ENCODE peak calls at places on chromosomes 5 and 9, in nine cellular contexts. One of them, this sample, is unnamed.

GRCh38 chr9:73402081-73403028 is 250.7 kb downstream of the ANXA1 start:
- DNase-seq in amniotic stem cell: no peak
- DNase-seq in sciatic nerve: no peak
- DNase-seq in NCI-H1105 treated with DMSO at 0.1 percent for 48 hours: no peak
- DNase-seq in fibroblast of pulmonary artery: no peak
- DNase-seq in omental fat pad: no peak
- DNase-seq in KBM-7: no peak
- DNase-seq in NCI-H2029 treated with DMSO at 0.1 percent for 48 hours: no peak
- DNase-seq in T-helper 9 cell: no peak
- DNase-seq in this sample: no peak

GRCh38 chr5:67289763-67290521 is 93.3 kb upstream of the CD180 start:
- DNase-seq in amniotic stem cell: no peak
- DNase-seq in sciatic nerve: no peak
- DNase-seq in NCI-H1105 treated with DMSO at 0.1 percent for 48 hours: no peak
- DNase-seq in fibroblast of pulmonary artery: peak
- DNase-seq in omental fat pad: no peak
- DNase-seq in KBM-7: no peak
- DNase-seq in NCI-H2029 treated with DMSO at 0.1 percent for 48 hours: no peak
- DNase-seq in T-helper 9 cell: no peak
- DNase-seq in this sample: no peak

GRCh38 chr9:134585746-134586706 is 55.6 kb upstream of the COL5A1 start:
- DNase-seq in amniotic stem cell: peak
- DNase-seq in sciatic nerve: peak
- DNase-seq in NCI-H1105 treated with DMSO at 0.1 percent for 48 hours: no peak
- DNase-seq in fibroblast of pulmonary artery: peak
- DNase-seq in omental fat pad: no peak
- DNase-seq in KBM-7: no peak
- DNase-seq in NCI-H2029 treated with DMSO at 0.1 percent for 48 hours: no peak
- DNase-seq in T-helper 9 cell: no peak
- DNase-seq in this sample: peak

GRCh38 chr5:172849636-172850453 is 15.8 kb downstream of the ERGIC1 start:
- DNase-seq in amniotic stem cell: no peak
- DNase-seq in sciatic nerve: no peak
- DNase-seq in NCI-H1105 treated with DMSO at 0.1 percent for 48 hours: no peak
- DNase-seq in fibroblast of pulmonary artery: no peak
- DNase-seq in omental fat pad: no peak
- DNase-seq in KBM-7: no peak
- DNase-seq in NCI-H2029 treated with DMSO at 0.1 percent for 48 hours: no peak
- DNase-seq in T-helper 9 cell: no peak
- DNase-seq in this sample: no peak

GRCh38 chr5:38479315-38479904 is 77.0 kb downstream of the LIFR start:
- DNase-seq in amniotic stem cell: no peak
- DNase-seq in sciatic nerve: no peak
- DNase-seq in NCI-H1105 treated with DMSO at 0.1 percent for 48 hours: no peak
- DNase-seq in fibroblast of pulmonary artery: no peak
- DNase-seq in omental fat pad: no peak
- DNase-seq in KBM-7: no peak
- DNase-seq in NCI-H2029 treated with DMSO at 0.1 percent for 48 hours: no peak
- DNase-seq in T-helper 9 cell: no peak
- DNase-seq in this sample: no peak

GRCh38 chr5:1555011-1555807 is 31.4 kb upstream of the LPCAT1 start:
- DNase-seq in amniotic stem cell: peak
- DNase-seq in sciatic nerve: peak
- DNase-seq in NCI-H1105 treated with DMSO at 0.1 percent for 48 hours: peak
- DNase-seq in fibroblast of pulmonary artery: peak
- DNase-seq in omental fat pad: no peak
- DNase-seq in KBM-7: no peak
- DNase-seq in NCI-H2029 treated with DMSO at 0.1 percent for 48 hours: peak
- DNase-seq in T-helper 9 cell: no peak
- DNase-seq in this sample: peak

GRCh38 chr9:3696368-3696767 is 170.6 kb upstream of the RFX3 start:
- DNase-seq in amniotic stem cell: no peak
- DNase-seq in sciatic nerve: no peak
- DNase-seq in NCI-H1105 treated with DMSO at 0.1 percent for 48 hours: no peak
- DNase-seq in fibroblast of pulmonary artery: no peak
- DNase-seq in omental fat pad: no peak
- DNase-seq in KBM-7: no peak
- DNase-seq in NCI-H2029 treated with DMSO at 0.1 percent for 48 hours: no peak
- DNase-seq in T-helper 9 cell: no peak
- DNase-seq in this sample: no peak

GRCh38 chr9:17631396-17631795 is 52.5 kb downstream of the SH3GL2 start:
- DNase-seq in amniotic stem cell: no peak
- DNase-seq in sciatic nerve: no peak
- DNase-seq in NCI-H1105 treated with DMSO at 0.1 percent for 48 hours: no peak
- DNase-seq in fibroblast of pulmonary artery: no peak
- DNase-seq in omental fat pad: no peak
- DNase-seq in KBM-7: no peak
- DNase-seq in NCI-H2029 treated with DMSO at 0.1 percent for 48 hours: no peak
- DNase-seq in T-helper 9 cell: no peak
- DNase-seq in this sample: peak

GRCh38 chr5:81420039-81420667 is 26.2 kb upstream of the ACOT12 start:
- DNase-seq in amniotic stem cell: peak
- DNase-seq in sciatic nerve: no peak
- DNase-seq in NCI-H1105 treated with DMSO at 0.1 percent for 48 hours: no peak
- DNase-seq in fibroblast of pulmonary artery: peak
- DNase-seq in omental fat pad: no peak
- DNase-seq in KBM-7: peak
- DNase-seq in NCI-H2029 treated with DMSO at 0.1 percent for 48 hours: no peak
- DNase-seq in T-helper 9 cell: no peak
- DNase-seq in this sample: peak

GRCh38 chr9:6946583-6946982 is 188.8 kb downstream of the KDM4C start:
- DNase-seq in amniotic stem cell: no peak
- DNase-seq in sciatic nerve: no peak
- DNase-seq in NCI-H1105 treated with DMSO at 0.1 percent for 48 hours: no peak
- DNase-seq in fibroblast of pulmonary artery: no peak
- DNase-seq in omental fat pad: no peak
- DNase-seq in KBM-7: no peak
- DNase-seq in NCI-H2029 treated with DMSO at 0.1 percent for 48 hours: no peak
- DNase-seq in T-helper 9 cell: no peak
- DNase-seq in this sample: no peak

GRCh38 chr5:146051678-146052077 is 53.7 kb downstream of the PLAC8L1 start:
- DNase-seq in amniotic stem cell: no peak
- DNase-seq in sciatic nerve: no peak
- DNase-seq in NCI-H1105 treated with DMSO at 0.1 percent for 48 hours: no peak
- DNase-seq in fibroblast of pulmonary artery: no peak
- DNase-seq in omental fat pad: no peak
- DNase-seq in KBM-7: no peak
- DNase-seq in NCI-H2029 treated with DMSO at 0.1 percent for 48 hours: no peak
- DNase-seq in T-helper 9 cell: no peak
- DNase-seq in this sample: peak

GRCh38 chr9:83444110-83444509 is 94.1 kb downstream of the FRMD3 start:
- DNase-seq in amniotic stem cell: no peak
- DNase-seq in sciatic nerve: peak
- DNase-seq in NCI-H1105 treated with DMSO at 0.1 percent for 48 hours: peak
- DNase-seq in fibroblast of pulmonary artery: peak
- DNase-seq in omental fat pad: no peak
- DNase-seq in KBM-7: no peak
- DNase-seq in NCI-H2029 treated with DMSO at 0.1 percent for 48 hours: no peak
- DNase-seq in T-helper 9 cell: no peak
- DNase-seq in this sample: peak

GRCh38 chr5:169875091-169875727 is 105.1 kb downstream of the INSYN2B start:
- DNase-seq in amniotic stem cell: no peak
- DNase-seq in sciatic nerve: no peak
- DNase-seq in NCI-H1105 treated with DMSO at 0.1 percent for 48 hours: no peak
- DNase-seq in fibroblast of pulmonary artery: peak
- DNase-seq in omental fat pad: no peak
- DNase-seq in KBM-7: no peak
- DNase-seq in NCI-H2029 treated with DMSO at 0.1 percent for 48 hours: no peak
- DNase-seq in T-helper 9 cell: no peak
- DNase-seq in this sample: no peak

GRCh38 chr5:120913396-120913795 is 449.3 kb downstream of the PRR16 start:
- DNase-seq in amniotic stem cell: no peak
- DNase-seq in sciatic nerve: no peak
- DNase-seq in NCI-H1105 treated with DMSO at 0.1 percent for 48 hours: no peak
- DNase-seq in fibroblast of pulmonary artery: no peak
- DNase-seq in omental fat pad: no peak
- DNase-seq in KBM-7: no peak
- DNase-seq in NCI-H2029 treated with DMSO at 0.1 percent for 48 hours: no peak
- DNase-seq in T-helper 9 cell: no peak
- DNase-seq in this sample: no peak